ENCODE peak calls at places on chromosomes 6 and 20, in four cellular contexts. B is K562, G is NB4, A is gastrocnemius medialis. P is an unnamed sample.

GRCh38 chr6:149340200-149340599 is 22.7 kb downstream of the TAB2 start:
- DNase-seq in B (no peak), A (no peak), G (no peak), P (no peak)

GRCh38 chr20:45347936-45348809 is at the start of gene SDC4:
- DNase-seq in A (peak), B (peak), G (peak), P (peak)

GRCh38 chr6:30981942-30982772 is 1.4 kb upstream of the MUC21 start:
- DNase-seq in A (no peak), B (peak), G (no peak), P (no peak)

GRCh38 chr6:156618600-156619205 is 158.5 kb upstream of the ARID1B start:
- DNase-seq in A (no peak), B (no peak), G (no peak), P (no peak)

GRCh38 chr20:48371211-48371610 is 456.6 kb downstream of the PREX1 start:
- DNase-seq in G (no peak), B (no peak), A (no peak), P (no peak)

GRCh38 chr6:136609878-136610706 is 59.9 kb upstream of the MAP7 start:
- DNase-seq in G (peak), B (peak), A (peak), P (peak)

GRCh38 chr20:62576815-62577214 is 65.5 kb upstream of the SLCO4A1 start:
- DNase-seq in G (peak), B (peak), A (no peak), P (no peak)

GRCh38 chr20:8735674-8736073 is 333.2 kb upstream of the PLCB4 start:
- DNase-seq in A (no peak), G (no peak), B (no peak), P (no peak)

GRCh38 chr20:61297981-61298380 is 45.9 kb downstream of the CDH4 start:
- DNase-seq in B (no peak), A (no peak), G (no peak), P (peak)

GRCh38 chr6:52423971-52424381 is 3.8 kb downstream of the EFHC1 start:
- DNase-seq in A (no peak), B (no peak), G (no peak), P (peak)

GRCh38 chr6:106134087-106134770 is 48.1 kb downstream of the PRDM1 start:
- DNase-seq in G (no peak), B (no peak), A (no peak), P (no peak)

GRCh38 chr6:27867941-27868705 is 44.1 kb downstream of the OR2B2 start:
- DNase-seq in A (no peak), B (no peak), G (peak), P (no peak)

GRCh38 chr6:111248789-111249188 is 161.5 kb downstream of the SLC16A10 start:
- DNase-seq in G (no peak), B (no peak), A (no peak), P (no peak)

GRCh38 chr6:16130932-16131387 is 2.1 kb downstream of the MYLIP start:
- DNase-seq in B (peak), G (peak), A (peak), P (peak)

GRCh38 chr6:16127471-16127870 is 1.4 kb upstream of the MYLIP start:
- DNase-seq in B (no peak), G (no peak), A (no peak), P (no peak)

GRCh38 chr6:16130437-16130891 is 1.6 kb downstream of the MYLIP start:
- DNase-seq in G (no peak), A (no peak), B (no peak), P (no peak)

GRCh38 chr6:16129623-16130243 is 847 bp downstream of the MYLIP start:
- DNase-seq in A (no peak), G (peak), B (no peak), P (peak)

GRCh38 chr6:16128759-16129622 is at the start of gene MYLIP:
- DNase-seq in A (peak), B (peak), G (peak), P (peak)
- TF ChIP-seq POLR2A in A (peak), B (peak), G (peak), P (peak)

DNA sequence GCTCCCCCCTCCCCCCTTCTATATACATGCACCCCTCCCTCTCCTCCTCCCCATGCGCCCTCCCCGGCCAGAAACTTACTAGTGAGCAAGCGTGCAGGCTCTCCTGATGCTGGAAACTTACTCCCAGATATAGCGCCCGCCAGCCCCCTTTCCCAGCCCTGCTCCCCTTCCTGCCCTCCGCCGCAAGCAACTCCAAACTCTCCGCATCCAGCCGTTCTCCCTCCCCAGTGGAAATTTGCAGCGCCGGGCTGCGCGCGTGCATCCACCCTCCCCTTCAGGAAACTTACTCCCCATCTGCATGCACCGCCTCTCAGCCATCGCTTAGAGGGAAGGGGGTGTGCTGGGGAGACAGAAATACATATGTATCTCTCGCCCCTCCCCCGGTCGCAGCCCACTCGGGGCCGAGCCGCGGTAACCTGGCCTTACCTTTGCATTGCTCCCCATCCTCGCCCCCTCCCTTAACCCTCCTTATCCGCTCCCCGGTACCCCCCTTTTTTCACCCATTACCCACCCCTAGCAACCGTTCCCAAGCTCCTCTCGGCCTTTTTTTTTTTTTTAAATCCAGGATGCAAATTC is at the start of gene TRERF1:
- DNase-seq in B (peak), A (no peak), G (peak), P (peak)
- TF ChIP-seq POLR2A in B (no peak), A (no peak), G (no peak), P (peak)

GRCh38 chr20:32359633-32360332 is 1.7 kb downstream of the ASXL1 start:
- DNase-seq in B (no peak), G (peak), A (no peak), P (no peak)

GRCh38 chr20:32358883-32359632 is 927 bp downstream of the ASXL1 start:
- DNase-seq in A (peak), B (peak), G (peak), P (no peak)

GRCh38 chr20:32356935-32357868 is 929 bp upstream of the ASXL1 start:
- DNase-seq in A (peak), B (peak), G (peak), P (peak)

GRCh38 chr20:32358632-32358882 is 426 bp downstream of the ASXL1 start:
- DNase-seq in B (no peak), A (no peak), G (no peak), P (no peak)

GRCh38 chr20:32357869-32358631 is at the start of gene ASXL1:
- DNase-seq in B (peak), A (peak), G (peak), P (peak)
- TF ChIP-seq POLR2A in B (peak), A (peak), G (peak), P (peak)

DNA sequence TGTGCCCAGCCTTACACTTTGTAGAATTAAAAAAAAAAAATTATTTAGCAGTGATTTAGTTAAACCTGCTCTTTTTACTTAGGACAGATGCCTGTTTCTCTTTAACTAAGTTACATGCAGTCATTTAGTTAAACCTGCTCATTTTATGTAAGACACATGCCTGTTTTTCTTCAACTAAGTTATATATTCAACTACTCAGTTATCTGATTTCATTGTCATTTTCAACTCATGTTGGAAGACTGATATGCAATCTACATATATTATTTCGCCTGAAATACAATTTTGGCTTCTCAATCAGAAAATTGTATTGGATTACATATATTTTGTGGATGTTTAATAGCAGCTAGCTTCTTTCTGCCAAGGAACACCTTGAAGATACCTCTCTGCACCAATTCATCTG is 171.1 kb downstream of the COL19A1 start:
- DNase-seq in B (no peak), A (no peak), G (no peak), P (no peak)
- TF ChIP-seq POLR2A in B (no peak), A (no peak), G (no peak), P (no peak)

GRCh38 chr20:2451422-2451821 is 19.2 kb downstream of the SNRPB start:
- DNase-seq in G (no peak), A (no peak), B (no peak), P (no peak)

GRCh38 chr20:2446845-2447244 is 23.7 kb downstream of the SNRPB start:
- DNase-seq in B (no peak), G (no peak), A (no peak), P (no peak)

GRCh38 chr20:2451939-2452732 is 18.5 kb downstream of the SNRPB start:
- DNase-seq in A (peak), G (peak), B (peak), P (peak)

GRCh38 chr20:2453792-2454191 is 16.8 kb downstream of the SNRPB start:
- DNase-seq in G (no peak), A (no peak), B (no peak), P (no peak)

GRCh38 chr20:2449386-2449785 is 21.2 kb downstream of the SNRPB start:
- DNase-seq in G (no peak), A (no peak), B (no peak), P (no peak)
- TF ChIP-seq POLR2A in G (no peak), A (no peak), B (no peak), P (no peak)